ENCODE peak calls at places on chromosomes 6 and 20, in ten cellular contexts. One of them, this sample, is unnamed. For H3K4me1 and H3K9me3, the result is how much of the 10 kb centered on the place peaks cover.

GRCh38 chr6:153150767-153151440 is 19.8 kb upstream of the RGS17 start:
- DNase-seq in tibial nerve: no peak
- DNase-seq in SK-N-SH: peak
- DNase-seq in ovary: no peak
- DNase-seq in endodermal cell: no peak
- DNase-seq in tibial artery: no peak
- DNase-seq in lower lobe of right lung: no peak
- DNase-seq in body of pancreas: no peak
- DNase-seq in heart left ventricle: no peak
- DNase-seq in psoas muscle: no peak
- DNase-seq in this sample: no peak

GRCh38 chr20:58130574-58130973 is 97.9 kb downstream of the ANKRD60 start:
- DNase-seq in endodermal cell: no peak
- DNase-seq in tibial nerve: no peak
- DNase-seq in psoas muscle: no peak
- DNase-seq in tibial artery: no peak
- DNase-seq in ovary: no peak
- DNase-seq in lower lobe of right lung: no peak
- DNase-seq in heart left ventricle: no peak
- DNase-seq in SK-N-SH: no peak
- DNase-seq in body of pancreas: no peak
- DNase-seq in this sample: no peak

GRCh38 chr6:141653590-141653989 is 479.1 kb upstream of the GJE1 start:
- DNase-seq in body of pancreas: no peak
- DNase-seq in endodermal cell: no peak
- DNase-seq in heart left ventricle: no peak
- DNase-seq in psoas muscle: no peak
- DNase-seq in lower lobe of right lung: no peak
- DNase-seq in tibial artery: no peak
- DNase-seq in tibial nerve: no peak
- DNase-seq in SK-N-SH: no peak
- DNase-seq in ovary: no peak
- DNase-seq in this sample: no peak

GRCh38 chr6:72624557-72625160 is 2.8 kb downstream of the KCNQ5 start:
- DNase-seq in tibial nerve: no peak
- DNase-seq in psoas muscle: no peak
- DNase-seq in SK-N-SH: peak
- DNase-seq in body of pancreas: no peak
- DNase-seq in lower lobe of right lung: no peak
- DNase-seq in heart left ventricle: no peak
- DNase-seq in ovary: no peak
- DNase-seq in endodermal cell: no peak
- DNase-seq in tibial artery: no peak
- DNase-seq in this sample: no peak

GRCh38 chr6:43695078-43695966 is 7.7 kb upstream of the MRPS18A start:
- DNase-seq in psoas muscle: peak
- DNase-seq in SK-N-SH: no peak
- DNase-seq in heart left ventricle: peak
- DNase-seq in lower lobe of right lung: peak
- DNase-seq in ovary: no peak
- DNase-seq in tibial artery: no peak
- DNase-seq in body of pancreas: peak
- DNase-seq in tibial nerve: no peak
- DNase-seq in endodermal cell: peak
- DNase-seq in this sample: no peak

GRCh38 chr6:162610351-162610750 is 117.2 kb downstream of the PRKN start:
- DNase-seq in lower lobe of right lung: no peak
- DNase-seq in heart left ventricle: no peak
- DNase-seq in body of pancreas: no peak
- DNase-seq in endodermal cell: no peak
- DNase-seq in ovary: no peak
- DNase-seq in SK-N-SH: no peak
- DNase-seq in tibial nerve: no peak
- DNase-seq in psoas muscle: no peak
- DNase-seq in tibial artery: no peak
- DNase-seq in this sample: no peak

GRCh38 chr20:46195264-46196038 is 77.3 kb downstream of the CD40 start:
- DNase-seq in tibial artery: no peak
- DNase-seq in ovary: no peak
- DNase-seq in tibial nerve: no peak
- DNase-seq in body of pancreas: no peak
- DNase-seq in endodermal cell: no peak
- DNase-seq in heart left ventricle: no peak
- DNase-seq in lower lobe of right lung: no peak
- DNase-seq in SK-N-SH: no peak
- DNase-seq in psoas muscle: no peak
- DNase-seq in this sample: no peak

GRCh38 chr20:15767636-15768369 is 805.4 kb downstream of the KIF16B start:
- DNase-seq in SK-N-SH: no peak
- DNase-seq in heart left ventricle: no peak
- DNase-seq in tibial nerve: no peak
- DNase-seq in lower lobe of right lung: no peak
- DNase-seq in ovary: no peak
- DNase-seq in endodermal cell: no peak
- DNase-seq in tibial artery: no peak
- DNase-seq in body of pancreas: no peak
- DNase-seq in psoas muscle: no peak
- DNase-seq in this sample: no peak

GRCh38 chr20:8032499-8032898 is 12.9 kb upstream of the TMX4 start:
- DNase-seq in heart left ventricle: no peak
- DNase-seq in tibial artery: no peak
- DNase-seq in endodermal cell: no peak
- DNase-seq in tibial nerve: no peak
- DNase-seq in lower lobe of right lung: no peak
- DNase-seq in ovary: no peak
- DNase-seq in SK-N-SH: no peak
- DNase-seq in body of pancreas: no peak
- DNase-seq in psoas muscle: no peak
- DNase-seq in this sample: no peak

GRCh38 chr6:87700729-87701675 is 1.0 kb downstream of the AKIRIN2 start:
- DNase-seq in heart left ventricle: peak
- DNase-seq in body of pancreas: peak
- DNase-seq in tibial nerve: peak
- DNase-seq in endodermal cell: peak
- DNase-seq in tibial artery: no peak
- DNase-seq in ovary: peak
- DNase-seq in SK-N-SH: peak
- DNase-seq in psoas muscle: peak
- DNase-seq in lower lobe of right lung: peak
- DNase-seq in this sample: peak

GRCh38 chr20:18728165-18728866 is 85.3 kb upstream of the SCP2D1 start:
- DNase-seq in heart left ventricle: no peak
- DNase-seq in endodermal cell: no peak
- DNase-seq in ovary: no peak
- DNase-seq in SK-N-SH: no peak
- DNase-seq in tibial nerve: no peak
- DNase-seq in body of pancreas: no peak
- DNase-seq in psoas muscle: no peak
- DNase-seq in tibial artery: no peak
- DNase-seq in lower lobe of right lung: no peak
- DNase-seq in this sample: peak

GRCh38 chr20:32231847-32232246 is 24.2 kb downstream of the POFUT1 start:
- DNase-seq in endodermal cell: no peak
- DNase-seq in body of pancreas: no peak
- DNase-seq in SK-N-SH: no peak
- DNase-seq in psoas muscle: no peak
- DNase-seq in tibial artery: no peak
- DNase-seq in heart left ventricle: no peak
- DNase-seq in ovary: no peak
- DNase-seq in tibial nerve: no peak
- DNase-seq in lower lobe of right lung: no peak
- DNase-seq in this sample: no peak

GRCh38 chr6:21885532-21886089 is 292.1 kb downstream of the SOX4 start:
- DNase-seq in endodermal cell: no peak
- DNase-seq in ovary: peak
- DNase-seq in heart left ventricle: peak
- DNase-seq in SK-N-SH: peak
- DNase-seq in lower lobe of right lung: no peak
- DNase-seq in psoas muscle: peak
- DNase-seq in tibial nerve: peak
- DNase-seq in tibial artery: peak
- DNase-seq in body of pancreas: no peak
- DNase-seq in this sample: peak

GRCh38 chr20:44706371-44707258 is 8.6 kb upstream of the CCN5 start:
- DNase-seq in psoas muscle: peak
- DNase-seq in tibial artery: peak
- DNase-seq in ovary: peak
- DNase-seq in heart left ventricle: no peak
- DNase-seq in body of pancreas: no peak
- DNase-seq in lower lobe of right lung: no peak
- DNase-seq in SK-N-SH: no peak
- DNase-seq in endodermal cell: no peak
- DNase-seq in tibial nerve: peak
- DNase-seq in this sample: peak
- H3K4me1 ChIP-seq in psoas muscle: under half
- H3K4me1 ChIP-seq in tibial artery: half or more
- H3K4me1 ChIP-seq in ovary: under half
- H3K4me1 ChIP-seq in heart left ventricle: half or more
- H3K4me1 ChIP-seq in body of pancreas: under half
- H3K4me1 ChIP-seq in lower lobe of right lung: under half
- H3K4me1 ChIP-seq in SK-N-SH: under half
- H3K4me1 ChIP-seq in endodermal cell: under half
- H3K4me1 ChIP-seq in tibial nerve: half or more
- H3K4me1 ChIP-seq in this sample: under half

DNA sequence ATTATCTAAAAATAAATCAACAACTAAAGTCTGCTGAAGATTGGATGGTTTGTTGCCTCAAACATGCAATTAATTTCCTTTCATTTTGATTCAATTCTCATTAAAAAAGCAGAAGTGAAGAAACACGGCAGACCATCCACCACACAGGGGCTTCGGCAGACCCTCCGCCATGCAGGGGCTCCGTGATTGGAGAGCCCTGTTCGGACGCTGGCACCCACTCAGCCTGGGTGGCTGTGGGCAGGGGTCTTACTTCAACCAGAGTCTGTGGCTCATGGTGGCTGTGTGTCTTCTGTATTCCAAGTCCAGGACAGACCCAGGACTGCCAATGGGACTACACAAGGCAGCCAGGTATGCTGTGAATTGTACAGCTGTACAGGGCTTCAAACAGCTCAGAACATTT is 86.9 kb upstream of the FRMD1 start:
- DNase-seq in body of pancreas: no peak
- DNase-seq in tibial artery: no peak
- DNase-seq in heart left ventricle: no peak
- DNase-seq in SK-N-SH: no peak
- DNase-seq in lower lobe of right lung: no peak
- DNase-seq in psoas muscle: no peak
- DNase-seq in endodermal cell: no peak
- DNase-seq in tibial nerve: no peak
- DNase-seq in ovary: no peak
- DNase-seq in this sample: peak
- H3K9me3 ChIP-seq in body of pancreas: under half
- H3K9me3 ChIP-seq in tibial artery: under half
- H3K9me3 ChIP-seq in heart left ventricle: under half
- H3K9me3 ChIP-seq in SK-N-SH: under half
- H3K9me3 ChIP-seq in lower lobe of right lung: under half
- H3K9me3 ChIP-seq in psoas muscle: under half
- H3K9me3 ChIP-seq in endodermal cell: under half
- H3K9me3 ChIP-seq in tibial nerve: under half
- H3K9me3 ChIP-seq in ovary: under half
- H3K9me3 ChIP-seq in this sample: under half

GRCh38 chr6:85726206-85726605 is 83.5 kb upstream of the SYNCRIP start:
- DNase-seq in tibial nerve: no peak
- DNase-seq in SK-N-SH: no peak
- DNase-seq in psoas muscle: no peak
- DNase-seq in body of pancreas: no peak
- DNase-seq in lower lobe of right lung: no peak
- DNase-seq in tibial artery: no peak
- DNase-seq in heart left ventricle: no peak
- DNase-seq in ovary: no peak
- DNase-seq in endodermal cell: no peak
- DNase-seq in this sample: no peak
- H3K4me1 ChIP-seq in tibial nerve: under half
- H3K4me1 ChIP-seq in SK-N-SH: under half
- H3K4me1 ChIP-seq in psoas muscle: under half
- H3K4me1 ChIP-seq in body of pancreas: under half
- H3K4me1 ChIP-seq in lower lobe of right lung: under half
- H3K4me1 ChIP-seq in tibial artery: under half
- H3K4me1 ChIP-seq in heart left ventricle: under half
- H3K4me1 ChIP-seq in ovary: under half
- H3K4me1 ChIP-seq in endodermal cell: under half
- H3K4me1 ChIP-seq in this sample: under half

GRCh38 chr6:169895926-169896761 is 144.7 kb downstream of the ERMARD start:
- DNase-seq in tibial artery: no peak
- DNase-seq in tibial nerve: no peak
- DNase-seq in psoas muscle: no peak
- DNase-seq in body of pancreas: no peak
- DNase-seq in lower lobe of right lung: no peak
- DNase-seq in ovary: peak
- DNase-seq in SK-N-SH: peak
- DNase-seq in heart left ventricle: no peak
- DNase-seq in endodermal cell: no peak
- DNase-seq in this sample: no peak

GRCh38 chr6:169896826-169897456 is 145.5 kb downstream of the ERMARD start:
- DNase-seq in tibial artery: no peak
- DNase-seq in heart left ventricle: no peak
- DNase-seq in SK-N-SH: no peak
- DNase-seq in endodermal cell: peak
- DNase-seq in tibial nerve: no peak
- DNase-seq in lower lobe of right lung: no peak
- DNase-seq in body of pancreas: no peak
- DNase-seq in psoas muscle: no peak
- DNase-seq in ovary: peak
- DNase-seq in this sample: no peak

GRCh38 chr6:169893624-169894023 is 142.2 kb downstream of the ERMARD start:
- DNase-seq in lower lobe of right lung: no peak
- DNase-seq in SK-N-SH: peak
- DNase-seq in heart left ventricle: no peak
- DNase-seq in psoas muscle: no peak
- DNase-seq in ovary: no peak
- DNase-seq in tibial artery: no peak
- DNase-seq in tibial nerve: no peak
- DNase-seq in body of pancreas: no peak
- DNase-seq in endodermal cell: no peak
- DNase-seq in this sample: no peak

GRCh38 chr6:169895000-169895759 is 143.8 kb downstream of the ERMARD start:
- DNase-seq in SK-N-SH: no peak
- DNase-seq in psoas muscle: no peak
- DNase-seq in tibial artery: no peak
- DNase-seq in lower lobe of right lung: no peak
- DNase-seq in endodermal cell: no peak
- DNase-seq in heart left ventricle: no peak
- DNase-seq in body of pancreas: no peak
- DNase-seq in ovary: no peak
- DNase-seq in tibial nerve: no peak
- DNase-seq in this sample: no peak

DNA sequence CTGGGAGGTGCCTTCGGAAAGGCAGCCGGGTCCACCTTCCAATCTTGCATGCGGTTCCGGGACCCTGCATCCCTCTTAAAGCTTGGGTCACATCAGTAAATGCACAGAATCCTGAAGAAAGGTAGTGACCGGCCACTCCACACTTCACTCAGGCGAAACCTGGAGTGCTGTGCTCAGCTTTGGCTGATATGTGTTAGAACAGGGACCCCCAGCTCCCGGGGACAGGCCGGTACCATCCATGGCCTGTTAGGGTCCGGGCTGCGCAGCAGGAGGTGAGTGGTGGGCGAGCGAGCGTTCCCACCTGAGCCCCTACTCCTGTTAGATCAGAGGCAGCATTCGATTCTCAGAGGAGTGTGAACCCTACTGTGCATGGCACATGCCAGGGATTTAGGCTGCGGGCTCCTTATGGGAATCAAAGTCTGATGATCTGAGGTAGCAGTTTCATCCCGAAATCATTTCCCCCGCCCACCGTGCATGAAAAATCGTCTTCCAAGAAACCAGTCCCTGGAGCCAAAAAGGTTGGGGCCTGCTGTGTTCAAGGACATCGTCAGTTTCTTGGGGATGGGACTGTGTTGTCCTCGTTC is 143.0 kb downstream of the ERMARD start:
- DNase-seq in SK-N-SH: peak
- DNase-seq in lower lobe of right lung: no peak
- DNase-seq in body of pancreas: no peak
- DNase-seq in heart left ventricle: no peak
- DNase-seq in endodermal cell: no peak
- DNase-seq in tibial nerve: no peak
- DNase-seq in psoas muscle: no peak
- DNase-seq in ovary: peak
- DNase-seq in tibial artery: no peak
- DNase-seq in this sample: no peak
- H3K9me3 ChIP-seq in SK-N-SH: under half
- H3K9me3 ChIP-seq in lower lobe of right lung: under half
- H3K9me3 ChIP-seq in body of pancreas: under half
- H3K9me3 ChIP-seq in heart left ventricle: under half
- H3K9me3 ChIP-seq in endodermal cell: under half
- H3K9me3 ChIP-seq in tibial nerve: under half
- H3K9me3 ChIP-seq in psoas muscle: under half
- H3K9me3 ChIP-seq in ovary: under half
- H3K9me3 ChIP-seq in tibial artery: under half
- H3K9me3 ChIP-seq in this sample: under half

This sample was measured in uterus.